ENCODE peak calls at places on chromosomes 13 and 19, in four cellular contexts. T is psoas muscle, Z is Caco-2, J is NB4. L is an unnamed sample.
A peak's percentile ranks its signal among the peaks of the same experiment; 100 is the strongest.

GRCh38 chr19:3482507-3483225 is 575 bp downstream of the SMIM44 start:
- DNase-seq in J (no peak), Z (no peak), T (no peak), L (peak; percentile 76)

GRCh38 chr13:75635621-75636338 is at the start of gene LMO7:
- DNase-seq in T (peak; percentile 74), Z (peak; percentile 84), J (peak; percentile 73), L (peak; percentile 65)

GRCh38 chr19:38949580-38950367 is 19.0 kb downstream of the MRPS12 start:
- DNase-seq in Z (no peak), J (no peak), T (peak; percentile 88), L (peak; percentile 85)

GRCh38 chr19:30450101-30450500 is 77.9 kb downstream of the ZNF536 start:
- DNase-seq in T (no peak), Z (no peak), J (no peak), L (peak; percentile 30)

GRCh38 chr13:97198753-97199152 is 23.4 kb upstream of the MBNL2 start:
- DNase-seq in T (no peak), J (no peak), Z (no peak), L (no peak)

GRCh38 chr13:29703421-29703820 is 107.9 kb upstream of the SLC7A1 start:
- DNase-seq in T (no peak), J (peak; percentile 30), Z (no peak), L (no peak)

GRCh38 chr13:76884167-76884566 is 2.0 kb downstream of the KCTD12 start:
- DNase-seq in T (peak; percentile 54), Z (no peak), J (peak; percentile 30), L (peak; percentile 64)

GRCh38 chr19:39645800-39646411 is 9.8 kb upstream of the LGALS16 start:
- DNase-seq in Z (no peak), T (no peak), J (peak; percentile 16), L (no peak)

GRCh38 chr13:40665754-40666057 is 735 bp downstream of the FOXO1 start:
- DNase-seq in T (no peak), Z (no peak), J (peak; percentile 54), L (no peak)

GRCh38 chr13:97256343-97256783 is 34.2 kb downstream of the MBNL2 start:
- DNase-seq in J (no peak), Z (peak; percentile 50), T (no peak), L (no peak)

GRCh38 chr13:24112791-24113190 is 47.7 kb upstream of the SPATA13 start:
- DNase-seq in T (no peak), J (no peak), Z (no peak), L (no peak)

GRCh38 chr13:72523049-72523448 is 204.4 kb downstream of the MZT1 start:
- DNase-seq in Z (no peak), J (no peak), T (no peak), L (no peak)

GRCh38 chr13:20360041-20360491 is 127.9 kb upstream of the GJB6 start:
- DNase-seq in J (no peak), Z (no peak), T (no peak), L (no peak)

GRCh38 chr19:6632002-6632621 is 37.8 kb downstream of the TNFSF14 start:
- DNase-seq in T (no peak), J (peak; percentile 82), Z (peak; percentile 68), L (peak; percentile 89)

GRCh38 chr19:40464059-40465024 is 1.2 kb downstream of the BLVRB start:
- DNase-seq in Z (peak; percentile 91), T (peak; percentile 85), J (peak; percentile 68), L (peak; percentile 95)

GRCh38 chr13:111424134-111424533 is 103.7 kb downstream of the TEX29 start:
- DNase-seq in T (no peak), Z (no peak), J (no peak), L (no peak)

GRCh38 chr19:28239270-28239669 is 973.7 kb downstream of the UQCRFS1 start:
- DNase-seq in Z (no peak), J (peak; percentile 14), T (no peak), L (no peak)

GRCh38 chr19:45321848-45322247 is 827 bp downstream of the CKM start:
- DNase-seq in Z (no peak), J (no peak), T (peak; percentile 86), L (no peak)

GRCh38 chr19:45323671-45324081 is 1.0 kb upstream of the CKM start:
- DNase-seq in T (peak; percentile 91), J (no peak), Z (no peak), L (no peak)

GRCh38 chr19:45322311-45322710 is 364 bp downstream of the CKM start:
- DNase-seq in J (peak; percentile 23), T (no peak), Z (no peak), L (no peak)

GRCh38 chr19:45324349-45324907 is 1.8 kb upstream of the CKM start:
- DNase-seq in T (no peak), Z (no peak), J (no peak), L (no peak)

DNA sequence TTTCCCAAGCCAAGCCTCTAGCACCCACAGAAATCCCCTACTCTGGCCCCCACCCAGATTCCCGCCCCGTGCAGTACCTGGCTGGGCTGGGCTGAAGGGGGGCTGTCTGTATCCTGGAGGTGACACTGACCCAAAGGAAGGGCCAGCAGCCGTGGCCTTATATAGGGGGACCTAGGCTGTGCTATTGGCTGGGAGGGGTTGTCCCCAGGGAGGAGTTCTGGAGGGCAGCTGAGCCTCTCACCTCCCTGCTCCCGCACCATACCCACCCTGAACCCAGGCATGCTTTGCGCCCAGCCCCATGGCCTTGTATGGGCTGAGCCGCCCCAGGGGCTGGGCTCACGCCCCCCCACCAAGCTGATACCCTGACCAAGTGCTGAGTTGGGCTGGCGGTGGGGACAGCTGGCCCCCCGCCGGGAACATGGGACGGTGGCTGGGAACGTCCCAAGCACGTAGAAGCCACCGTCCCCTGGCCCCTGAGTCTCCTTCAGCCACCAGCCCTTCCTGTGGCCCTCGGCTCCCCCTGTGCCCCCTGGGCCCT is at the start of gene CKM:
- DNase-seq in T (peak; percentile 79), Z (no peak), J (no peak), L (no peak)
- H3K4me3 ChIP-seq in T (peak within 1 kb of the TSS; percentile 66), Z (no peak within 1 kb of the TSS), J (no peak within 1 kb of the TSS), L (no peak within 1 kb of the TSS)

DNA sequence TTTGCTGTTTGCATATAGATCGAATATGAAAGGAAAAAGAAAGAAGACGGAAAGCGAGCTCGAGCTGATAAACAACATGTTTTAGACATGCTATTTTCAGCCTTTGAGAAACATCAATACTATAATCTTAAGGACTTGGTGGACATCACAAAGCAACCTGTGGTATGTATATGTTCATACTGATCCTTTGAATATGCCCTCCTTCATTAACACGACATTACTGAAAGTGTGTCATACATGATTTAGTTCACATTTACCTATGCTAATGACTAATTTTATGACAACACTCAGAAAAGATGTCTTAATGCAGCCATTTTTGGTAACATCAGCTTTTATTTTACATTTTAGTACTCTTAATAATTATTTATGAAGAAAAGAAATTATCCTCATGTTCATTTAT is 66.4 kb upstream of the KCTD4 start:
- DNase-seq in J (no peak), Z (no peak), T (no peak), L (no peak)
- H3K4me3 ChIP-seq in J (no peak overlapping the region), Z (no peak overlapping the region), T (no peak overlapping the region), L (no peak overlapping the region)

GRCh38 chr19:12155324-12155723 is 1.2 kb downstream of the ZNF625 start:
- DNase-seq in J (no peak), T (no peak), Z (no peak), L (no peak)
- H3K4me3 ChIP-seq in J (peak overlapping the region; percentile 11), T (peak overlapping the region; percentile 78), Z (no peak overlapping the region), L (peak overlapping the region; percentile 92)

GRCh38 chr13:96091932-96092253 is 2.0 kb downstream of the HS6ST3 start:
- DNase-seq in T (no peak), J (no peak), Z (no peak), L (no peak)
- H3K4me3 ChIP-seq in T (peak overlapping the region; percentile 61), J (no peak overlapping the region), Z (no peak overlapping the region), L (no peak overlapping the region)

GRCh38 chr19:42400404-42400803 is 10.3 kb upstream of the CNFN start:
- DNase-seq in T (no peak), Z (no peak), J (no peak), L (no peak)

GRCh38 chr19:42403586-42403985 is 13.5 kb upstream of the CNFN start:
- DNase-seq in Z (no peak), T (no peak), J (no peak), L (no peak)

GRCh38 chr19:42402376-42403116 is 12.4 kb upstream of the CNFN start:
- DNase-seq in T (no peak), J (no peak), Z (no peak), L (no peak)

GRCh38 chr19:42397315-42398166 is 7.4 kb upstream of the CNFN start:
- DNase-seq in T (no peak), Z (no peak), J (no peak), L (peak; percentile 26)

GRCh38 chr19:42401365-42402303 is 11.5 kb upstream of the CNFN start:
- DNase-seq in T (peak; percentile 88), Z (peak; percentile 63), J (peak; percentile 64), L (peak; percentile 85)
- H3K4me3 ChIP-seq in T (peak overlapping the region; percentile 76), Z (no peak overlapping the region), J (no peak overlapping the region), L (peak overlapping the region; percentile 55)

GRCh38 chr19:47518854-47519253 is 4.0 kb upstream of the NAPA start:
- DNase-seq in J (no peak), Z (no peak), T (no peak), L (no peak)

GRCh38 chr19:47523473-47523872 is 8.6 kb upstream of the NAPA start:
- DNase-seq in Z (no peak), J (no peak), T (no peak), L (peak; percentile 57)

GRCh38 chr19:47521473-47522180 is 6.8 kb upstream of the NAPA start:
- DNase-seq in J (no peak), T (peak; percentile 44), Z (no peak), L (no peak)

GRCh38 chr19:47520343-47520806 is 5.5 kb upstream of the NAPA start:
- DNase-seq in T (no peak), Z (no peak), J (peak; percentile 58), L (no peak)

DNA sequence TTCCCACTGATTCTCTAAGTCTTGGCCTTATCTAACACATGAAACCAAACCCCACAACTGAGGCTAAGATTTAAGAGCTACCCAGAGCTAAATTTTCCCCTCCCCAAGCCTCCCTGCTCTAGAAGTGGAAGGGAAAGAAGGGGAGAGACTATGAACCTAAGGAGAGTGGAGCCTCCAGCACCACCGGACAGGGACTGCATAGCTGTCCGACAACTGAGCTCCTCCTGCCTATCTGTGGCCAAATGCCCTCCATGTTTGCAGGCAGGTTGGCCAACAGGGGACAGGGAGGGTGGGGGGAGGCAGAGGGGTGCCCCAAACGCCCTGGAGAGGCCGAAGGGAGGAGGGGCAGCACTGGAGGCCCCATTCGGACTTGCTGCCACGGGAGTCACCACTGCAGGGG is 6.0 kb upstream of the NAPA start:
- DNase-seq in J (no peak), T (peak; percentile 23), Z (no peak), L (no peak)
- H3K4me3 ChIP-seq in J (no peak overlapping the region), T (no peak overlapping the region), Z (no peak overlapping the region), L (no peak overlapping the region)